ENCODE peak calls at places on chromosomes 3 and 15, in ten cellular contexts. J is GM06990; X is CD4-positive, alpha-beta T cell; G is fibroblast of pulmonary artery; T is cardiac fibroblast; D is WTC11; C is Peyer's patch; U is cardiac muscle cell; A is fibroblast of mammary gland; B is AG09309. O is an unnamed sample.

GRCh38 chr3:151983538-151983937 is 110.1 kb downstream of the SUCNR1 start:
- DNase-seq in C (no peak), X (no peak), U (no peak), T (no peak), J (no peak), B (no peak), G (no peak), A (no peak), D (no peak), O (no peak)

GRCh38 chr15:78944669-78945407 is at the start of gene CTSH:
- DNase-seq in G (peak), B (no peak), J (peak), T (peak), C (peak), U (peak), D (peak), A (no peak), X (peak), O (peak)

GRCh38 chr15:61169904-61170695 is 59.0 kb downstream of the RORA start:
- DNase-seq in C (no peak), U (no peak), D (no peak), B (no peak), G (no peak), T (no peak), A (no peak), J (peak), X (peak), O (no peak)

GRCh38 chr3:192577271-192577670 is 150.1 kb downstream of the FGF12 start:
- DNase-seq in G (no peak), X (no peak), T (no peak), J (no peak), B (no peak), U (no peak), C (no peak), D (no peak), A (no peak), O (no peak)

GRCh38 chr15:40793216-40793989 is 13.5 kb upstream of the ZFYVE19 start:
- DNase-seq in J (no peak), A (peak), B (peak), G (peak), X (no peak), C (no peak), T (peak), U (no peak), D (no peak), O (no peak)

GRCh38 chr3:36945326-36945980 is 599 bp upstream of the TRANK1 start:
- DNase-seq in B (no peak), U (no peak), J (no peak), X (no peak), D (no peak), A (no peak), G (no peak), T (no peak), C (no peak), O (no peak)

GRCh38 chr15:71651750-71652186 is 158.6 kb upstream of the NR2E3 start:
- DNase-seq in G (peak), B (peak), X (no peak), T (peak), A (peak), U (peak), J (no peak), C (no peak), D (peak), O (peak)

GRCh38 chr3:5314897-5315296 is 127.4 kb downstream of the EDEM1 start:
- DNase-seq in B (no peak), A (no peak), U (no peak), T (no peak), C (no peak), J (no peak), X (no peak), D (no peak), G (no peak), O (no peak)

GRCh38 chr3:67601919-67602608 is 52.3 kb downstream of the SUCLG2 start:
- DNase-seq in B (no peak), X (no peak), A (no peak), J (no peak), T (no peak), U (no peak), D (no peak), G (no peak), C (no peak), O (no peak)

GRCh38 chr3:146468234-146468931 is 978 bp downstream of the PLSCR2 start:
- DNase-seq in J (no peak), T (peak), C (no peak), G (peak), X (no peak), A (peak), D (no peak), B (no peak), U (no peak), O (no peak)

GRCh38 chr3:39180546-39181346 is 11.6 kb downstream of the XIRP1 start:
- DNase-seq in U (peak), T (peak), G (peak), C (peak), A (peak), X (peak), B (no peak), D (peak), J (peak), O (peak)
- TF ChIP-seq CTCF in U (peak), T (no peak), G (peak), C (peak), A (peak), X (no peak), B (peak), D (no peak), J (no peak), O (no peak)

DNA sequence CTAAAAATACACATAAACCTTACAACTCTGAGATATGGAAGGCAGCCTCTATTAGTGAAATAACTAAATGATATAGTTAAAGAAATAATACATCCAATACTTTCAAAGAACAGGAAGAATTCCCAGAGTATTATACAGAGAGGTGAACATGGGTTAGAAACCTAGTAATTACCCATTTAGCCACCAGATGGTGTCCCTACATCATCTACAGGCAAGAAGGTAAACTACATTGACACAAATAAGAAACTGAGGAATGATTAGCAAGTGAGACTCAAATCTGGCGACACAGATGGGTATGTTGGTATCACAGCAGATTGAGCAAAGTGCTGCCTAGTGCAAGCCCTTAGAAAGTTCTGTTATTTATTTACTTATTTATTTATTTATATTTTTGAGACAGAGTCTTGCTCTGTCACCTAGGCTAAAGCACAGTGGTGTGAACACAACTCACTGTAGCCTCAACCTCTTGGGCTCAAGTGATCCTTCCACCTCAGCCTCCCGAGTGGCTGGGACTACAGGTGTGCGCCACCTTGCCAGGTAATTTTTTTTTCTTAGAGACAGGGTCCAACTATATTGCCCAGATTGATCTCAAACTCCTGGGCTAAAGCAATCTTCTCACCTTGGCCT is 28.2 kb downstream of the NEK4 start:
- DNase-seq in B (no peak), T (peak), J (no peak), D (no peak), X (no peak), A (peak), U (peak), G (peak), C (no peak), O (no peak)
- TF ChIP-seq CTCF in B (peak), T (peak), J (peak), D (peak), X (peak), A (peak), U (peak), G (peak), C (peak), O (peak)

DNA sequence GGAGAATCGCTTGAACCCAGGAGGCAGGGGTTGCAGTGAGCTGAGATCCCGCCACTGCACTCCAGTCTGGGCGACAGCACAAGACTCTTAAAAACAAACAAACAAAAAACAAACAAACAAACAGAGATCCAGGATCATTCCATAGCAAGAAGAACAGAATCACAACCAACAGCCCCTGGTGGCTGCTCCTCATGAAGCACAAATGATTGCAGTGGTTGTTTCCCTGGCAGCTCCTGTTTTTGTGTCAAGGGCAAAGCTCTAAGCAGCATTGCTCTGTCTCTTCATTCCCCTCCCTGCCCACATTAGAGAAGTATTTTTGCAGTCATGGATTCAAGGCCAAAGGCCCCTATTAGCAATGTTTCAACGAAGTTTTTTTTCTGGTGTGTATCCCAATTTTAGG is 25.8 kb upstream of the BLM start:
- DNase-seq in B (no peak), J (no peak), U (no peak), C (no peak), X (no peak), A (no peak), D (no peak), T (no peak), G (no peak), O (no peak)
- TF ChIP-seq CTCF in B (peak), J (no peak), U (peak), C (no peak), X (no peak), A (peak), D (no peak), T (peak), G (peak), O (no peak)

GRCh38 chr3:12896206-12896697 is 54.9 kb upstream of the RPL32 start:
- DNase-seq in G (peak), J (no peak), U (no peak), C (no peak), B (no peak), D (no peak), T (peak), A (peak), X (no peak), O (no peak)

GRCh38 chr3:12898290-12898979 is 57.1 kb upstream of the RPL32 start:
- DNase-seq in U (no peak), T (no peak), X (no peak), A (no peak), G (no peak), C (no peak), B (no peak), J (no peak), D (no peak), O (peak)

GRCh38 chr3:12898980-12899755 is 57.8 kb upstream of the RPL32 start:
- DNase-seq in D (no peak), U (no peak), B (no peak), G (no peak), C (no peak), T (no peak), J (no peak), A (no peak), X (no peak), O (peak)

GRCh38 chr3:12895391-12896205 is 54.2 kb upstream of the RPL32 start:
- DNase-seq in J (no peak), G (no peak), U (no peak), B (no peak), T (no peak), X (no peak), A (peak), D (no peak), C (no peak), O (peak)

DNA sequence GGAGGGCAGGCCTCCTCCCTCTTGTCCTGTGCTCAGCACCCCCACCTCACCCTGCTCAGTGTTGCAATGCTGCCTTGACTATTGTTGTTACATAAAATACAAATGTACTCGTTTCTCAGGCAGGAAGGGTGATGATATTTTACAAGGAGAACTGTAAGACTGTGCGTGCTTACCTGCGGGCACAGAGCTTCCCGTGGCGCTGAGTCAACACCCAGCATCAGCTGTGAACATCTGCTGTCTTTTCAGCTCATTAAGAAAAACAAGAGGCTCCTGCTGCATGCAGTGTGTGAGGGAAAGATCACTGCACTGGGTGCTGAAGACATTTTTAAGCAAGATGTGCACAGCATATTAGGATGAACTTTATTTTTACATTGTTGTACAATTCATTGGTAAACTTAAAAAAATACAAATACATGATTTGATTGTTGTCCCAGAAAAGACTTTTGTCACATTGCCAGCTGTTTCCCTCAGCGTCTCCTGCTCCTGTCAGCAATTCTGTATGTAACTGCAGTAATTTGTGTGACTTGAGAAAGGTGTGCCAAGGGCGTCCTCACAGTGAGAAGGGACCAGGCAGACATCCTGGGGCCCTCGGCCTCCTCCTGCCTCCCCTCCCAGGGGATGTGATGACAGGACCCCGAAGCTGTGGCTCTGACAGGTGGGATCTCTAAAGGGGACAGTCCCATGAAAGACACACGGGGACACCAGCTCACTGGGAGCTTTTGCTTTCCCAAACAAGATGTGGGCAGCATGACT is 56.3 kb upstream of the RPL32 start:
- DNase-seq in C (no peak), A (no peak), J (no peak), D (no peak), G (no peak), U (no peak), T (no peak), X (no peak), B (no peak), O (peak)
- TF ChIP-seq CTCF in C (no peak), A (no peak), J (no peak), D (no peak), G (no peak), U (no peak), T (no peak), X (no peak), B (no peak), O (no peak)

DNA sequence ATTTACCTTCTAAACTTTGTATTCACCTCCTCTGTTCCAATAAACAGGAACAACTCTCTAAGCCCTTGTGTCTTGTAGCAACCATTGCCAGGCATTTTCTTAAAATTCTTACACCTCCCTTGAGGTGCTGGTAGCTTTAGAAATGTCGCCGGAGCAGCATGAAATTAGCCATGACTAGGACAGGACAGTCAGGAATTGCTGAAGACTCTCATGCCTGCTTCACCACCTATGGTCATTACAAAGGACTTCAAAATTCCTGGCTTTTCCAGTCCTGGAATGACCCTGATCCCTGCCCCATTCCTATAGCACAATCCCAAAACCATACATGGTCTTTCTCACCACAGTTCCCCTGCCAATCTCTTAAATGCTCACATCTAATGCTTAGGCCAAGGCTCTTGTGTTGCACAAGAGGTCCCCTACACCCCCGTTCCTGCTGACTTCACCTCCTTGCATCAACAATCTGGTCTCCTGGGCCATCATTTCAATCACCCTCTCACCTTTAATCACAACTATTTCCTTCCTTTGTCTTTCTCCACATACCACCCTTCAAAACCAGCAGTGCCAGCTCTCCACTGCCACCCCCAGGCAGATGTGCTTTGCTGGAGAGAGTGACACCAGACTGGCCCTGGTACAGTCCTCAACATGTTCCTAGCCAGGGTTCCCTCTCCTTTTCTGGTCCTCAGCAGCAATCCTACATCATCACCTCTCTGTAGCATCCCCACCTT is 113.2 kb upstream of the TJP1 start:
- DNase-seq in G (no peak), X (no peak), J (no peak), B (no peak), T (no peak), C (no peak), A (peak), U (no peak), D (peak), O (no peak)
- TF ChIP-seq CTCF in G (peak), X (no peak), J (peak), B (peak), T (peak), C (peak), A (peak), U (no peak), D (no peak), O (no peak)

GRCh38 chr3:55434789-55435188 is 52.3 kb downstream of the WNT5A start:
- DNase-seq in A (peak), J (no peak), T (peak), D (peak), C (no peak), X (no peak), G (peak), B (no peak), U (no peak), O (no peak)
- TF ChIP-seq CTCF in A (peak), J (peak), T (peak), D (peak), C (peak), X (no peak), G (peak), B (peak), U (peak), O (peak)

GRCh38 chr3:122377975-122378374 is 5.1 kb downstream of the MIX23 start:
- DNase-seq in A (no peak), B (no peak), C (no peak), X (no peak), U (no peak), D (no peak), G (no peak), J (no peak), T (no peak), O (no peak)

GRCh38 chr3:122387709-122388108 is 3.7 kb downstream of the FAM162A start:
- DNase-seq in D (no peak), J (no peak), U (no peak), C (no peak), G (no peak), X (no peak), A (no peak), B (no peak), T (no peak), O (no peak)

GRCh38 chr3:122383915-122384697 is at the start of gene FAM162A:
- DNase-seq in X (peak), A (peak), U (peak), J (peak), C (peak), D (peak), G (peak), B (peak), T (peak), O (peak)

DNA sequence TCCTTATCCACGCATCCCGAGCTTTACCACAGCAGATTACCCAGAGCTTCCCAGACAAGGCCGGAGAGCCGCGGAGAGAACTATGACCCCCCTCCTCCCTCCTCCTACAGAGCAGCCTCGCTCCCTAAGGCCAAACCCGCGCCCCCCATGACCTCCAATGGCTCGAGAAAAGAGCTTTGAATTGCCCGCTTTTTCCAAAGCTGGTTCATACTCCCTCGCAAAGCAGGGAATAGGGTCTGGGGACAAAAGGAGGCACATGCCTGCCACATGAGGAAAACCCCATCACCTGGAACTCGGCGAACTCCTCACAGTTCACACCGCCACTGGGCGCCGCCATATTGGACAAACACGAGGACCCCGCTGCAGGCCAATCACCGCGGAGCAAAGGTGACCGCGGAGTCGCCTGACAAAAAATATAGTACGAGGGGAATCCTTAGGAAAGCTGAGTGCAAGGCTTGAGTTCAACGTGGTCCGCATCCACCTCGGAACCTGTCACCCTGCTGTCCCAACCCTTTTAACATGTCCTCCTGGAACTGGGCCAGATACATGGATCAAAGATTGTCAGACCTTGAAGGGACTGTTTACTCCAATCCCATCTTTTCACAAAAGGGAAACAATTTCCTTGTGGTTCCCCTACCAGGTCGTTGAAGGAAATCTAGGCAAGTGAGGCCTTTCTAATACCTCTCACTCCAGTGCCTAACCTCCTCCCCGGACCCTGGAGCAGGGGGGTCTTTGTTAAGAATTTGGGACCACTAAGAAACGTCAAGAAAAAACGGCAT is at the start of gene MIX23:
- DNase-seq in A (peak), C (peak), G (peak), X (peak), T (peak), J (peak), U (peak), B (peak), D (peak), O (peak)
- TF ChIP-seq CTCF in A (no peak), C (no peak), G (no peak), X (no peak), T (no peak), J (no peak), U (no peak), B (no peak), D (no peak), O (no peak)

O was measured in glutamatergic neuron.